ENCODE peak calls at places on chromosomes 5 and 9, in seven cellular contexts. F is PC-3, T is GM23248, E is neural progenitor cell, G is MM.1S, B is GM23338, W is HCT116. D is an unnamed sample.
A peak's percentile ranks its signal among the peaks of the same experiment; 100 is the strongest.

GRCh38 chr9:93030642-93031628 is 27.6 kb upstream of the SUSD3 start:
- DNase-seq in F (no peak), T (peak; percentile 15), E (no peak), G (no peak), B (no peak), W (no peak), D (no peak)

GRCh38 chr5:149366169-149366750 is 8.4 kb downstream of the PCYOX1L start:
- DNase-seq in F (no peak), T (no peak), E (no peak), G (no peak), B (no peak), W (no peak), D (no peak)

GRCh38 chr9:71498691-71499090 is 269.6 kb downstream of the CEMIP2 start:
- DNase-seq in F (no peak), T (no peak), E (no peak), G (no peak), B (no peak), W (no peak), D (no peak)

GRCh38 chr5:13218518-13218917 is 726.0 kb downstream of the DNAH5 start:
- DNase-seq in F (peak; percentile 76), T (peak; percentile 49), E (peak; percentile 39), G (peak; percentile 16), B (peak; percentile 56), W (no peak), D (peak; percentile 6)

GRCh38 chr9:96554801-96555566 is 64.7 kb downstream of the CDC14B start:
- DNase-seq in F (no peak), T (peak; percentile 86), E (no peak), G (no peak), B (no peak), W (no peak), D (no peak)

GRCh38 chr9:125538092-125538473 is 168.9 kb downstream of the MAPKAP1 start:
- DNase-seq in F (peak; percentile 94), T (peak; percentile 96), E (no peak), G (no peak), B (no peak), W (peak; percentile 74), D (peak; percentile 66)

GRCh38 chr5:75964008-75964407 is 119.2 kb upstream of the SV2C start:
- DNase-seq in F (no peak), T (no peak), E (no peak), G (no peak), B (no peak), W (no peak), D (no peak)

GRCh38 chr5:59845733-59846132 is 47.8 kb downstream of the PDE4D start:
- DNase-seq in F (no peak), T (peak; percentile 6), E (no peak), G (no peak), B (no peak), W (no peak), D (peak; percentile 22)

GRCh38 chr9:85041737-85042136 is 372.2 kb downstream of the NTRK2 start:
- DNase-seq in F (no peak), T (no peak), E (no peak), G (no peak), B (no peak), W (no peak), D (no peak)

GRCh38 chr5:145960848-145961600 is 24.6 kb downstream of the SH3RF2 start:
- DNase-seq in F (no peak), T (no peak), E (no peak), G (peak; percentile 44), B (no peak), W (no peak), D (no peak)

GRCh38 chr5:178293815-178294214 is 61.2 kb upstream of the PHYKPL start:
- DNase-seq in F (no peak), T (no peak), E (no peak), G (no peak), B (no peak), W (no peak), D (no peak)

GRCh38 chr9:91119679-91120078 is 242.0 kb downstream of the AUH start:
- DNase-seq in F (peak; percentile 76), T (peak; percentile 78), E (no peak), G (no peak), B (no peak), W (no peak), D (no peak)

GRCh38 chr5:62000646-62001045 is 305.4 kb upstream of the KIF2A start:
- DNase-seq in F (no peak), T (no peak), E (no peak), G (no peak), B (no peak), W (no peak), D (no peak)

GRCh38 chr5:961711-962240 is 46.8 kb upstream of the NKD2 start:
- DNase-seq in F (no peak), T (no peak), E (no peak), G (no peak), B (no peak), W (no peak), D (no peak)

GRCh38 chr5:759111-759741 is 25.3 kb downstream of the ZDHHC11B start:
- DNase-seq in F (peak; percentile 57), T (peak; percentile 39), E (peak; percentile 43), G (no peak), B (peak; percentile 45), W (no peak), D (peak; percentile 92)

GRCh38 chr5:14706615-14707021 is 42.1 kb downstream of the OTULIN start:
- DNase-seq in F (no peak), T (peak; percentile 77), E (no peak), G (no peak), B (no peak), W (no peak), D (no peak)

GRCh38 chr5:168699002-168699401 is 119.8 kb upstream of the PANK3 start:
- DNase-seq in F (no peak), T (peak; percentile 32), E (no peak), G (no peak), B (no peak), W (no peak), D (no peak)

GRCh38 chr5:33223563-33224305 is 217.0 kb upstream of the TARS1 start:
- DNase-seq in F (no peak), T (peak; percentile 67), E (no peak), G (no peak), B (no peak), W (no peak), D (no peak)

DNA sequence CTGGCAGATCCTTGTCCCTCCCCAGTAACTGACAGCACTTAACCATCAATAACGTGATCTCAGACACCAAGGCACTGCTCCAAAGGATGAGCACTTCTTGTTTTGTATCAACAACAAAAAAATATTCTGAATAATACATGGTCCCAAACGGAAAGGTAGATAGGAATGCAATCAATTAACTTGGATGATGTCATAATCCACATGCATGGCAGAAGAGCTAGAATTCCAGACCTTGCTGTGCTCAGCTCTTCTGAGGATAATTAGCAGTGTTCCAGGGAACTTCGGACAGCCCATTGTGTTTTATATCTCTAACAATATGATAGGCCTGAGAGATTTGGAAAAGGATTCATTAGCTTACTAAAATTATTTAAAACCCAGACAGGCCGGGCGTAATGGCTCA is 288.4 kb upstream of the PCSK5 start:
- DNase-seq in F (no peak), T (no peak), E (no peak), G (no peak), B (no peak), W (no peak), D (no peak)
- TF ChIP-seq EZH2 in F (no peak), T (no peak), E (no peak), G (no peak), B (no peak), W (no peak), D (no peak)

DNA sequence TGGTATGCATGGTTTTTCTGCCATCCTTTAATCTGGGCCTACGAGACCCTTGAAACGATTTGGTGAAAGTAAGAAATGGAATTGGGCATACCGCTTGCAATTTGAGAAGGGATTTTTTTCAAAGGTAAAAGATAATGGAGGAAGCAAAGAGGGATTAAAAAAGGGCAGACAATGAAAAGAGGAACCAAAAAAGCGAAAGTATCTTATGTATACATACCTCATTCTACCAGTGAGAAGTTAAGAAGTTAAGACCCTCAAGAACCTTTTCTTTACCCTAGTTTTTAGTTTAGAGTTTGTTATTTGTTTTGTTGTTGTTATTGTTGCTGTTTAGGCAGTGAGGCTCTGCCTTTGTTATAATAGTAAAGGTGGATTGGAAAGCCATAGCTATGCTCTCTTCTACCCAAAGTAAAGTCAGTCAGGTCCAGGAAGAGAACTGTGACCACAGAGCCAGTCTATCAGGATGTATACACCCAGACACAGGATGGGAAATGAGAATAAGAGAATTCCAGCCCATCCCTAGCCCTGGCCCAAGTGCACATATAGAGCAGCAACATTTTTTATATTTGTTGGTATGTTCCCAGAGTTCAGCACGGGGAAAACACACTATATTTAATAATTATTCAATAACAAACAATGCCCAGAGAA is 166.6 kb downstream of the RFX3 start:
- DNase-seq in F (no peak), T (no peak), E (no peak), G (no peak), B (no peak), W (no peak), D (no peak)
- TF ChIP-seq EZH2phosphoT487 in F (no peak), T (no peak), E (no peak), G (no peak), B (no peak), W (no peak), D (no peak)

GRCh38 chr9:129256959-129257713 is 79.1 kb upstream of the IER5L start:
- DNase-seq in F (no peak), T (no peak), E (no peak), G (no peak), B (no peak), W (no peak), D (no peak)

GRCh38 chr9:129258124-129258822 is 80.2 kb upstream of the IER5L start:
- DNase-seq in F (peak; percentile 14), T (peak; percentile 96), E (peak; percentile 100), G (peak; percentile 96), B (peak; percentile 99), W (peak; percentile 77), D (peak; percentile 95)

GRCh38 chr9:129258823-129259301 is 80.8 kb upstream of the IER5L start:
- DNase-seq in F (no peak), T (no peak), E (no peak), G (peak; percentile 70), B (no peak), W (no peak), D (no peak)

GRCh38 chr9:129262261-129262660 is 84.2 kb upstream of the IER5L start:
- DNase-seq in F (no peak), T (no peak), E (no peak), G (no peak), B (no peak), W (no peak), D (no peak)

DNA sequence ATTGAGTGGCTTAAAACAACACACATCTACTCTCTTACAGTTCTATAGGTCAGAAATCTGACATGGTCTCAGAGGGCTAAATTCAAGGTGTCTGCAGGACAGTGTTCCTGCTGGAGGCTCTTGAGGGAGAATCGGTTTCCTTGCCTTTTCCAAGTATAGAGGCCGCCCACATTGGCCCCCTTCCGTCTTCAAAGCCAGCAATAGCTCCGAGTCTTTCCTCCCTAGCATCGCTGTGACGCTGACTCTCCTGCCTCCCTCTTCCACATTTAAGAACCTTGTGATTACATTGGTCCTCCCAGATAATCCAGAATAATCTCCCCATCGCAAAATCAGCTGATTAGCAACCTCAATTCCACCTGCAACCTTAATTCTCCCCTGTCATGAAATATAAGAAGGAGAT is 81.3 kb upstream of the IER5L start:
- DNase-seq in F (no peak), T (no peak), E (no peak), G (no peak), B (no peak), W (no peak), D (no peak)
- TF ChIP-seq EZH2 in F (no peak), T (no peak), E (no peak), G (no peak), B (no peak), W (no peak), D (no peak)

DNA sequence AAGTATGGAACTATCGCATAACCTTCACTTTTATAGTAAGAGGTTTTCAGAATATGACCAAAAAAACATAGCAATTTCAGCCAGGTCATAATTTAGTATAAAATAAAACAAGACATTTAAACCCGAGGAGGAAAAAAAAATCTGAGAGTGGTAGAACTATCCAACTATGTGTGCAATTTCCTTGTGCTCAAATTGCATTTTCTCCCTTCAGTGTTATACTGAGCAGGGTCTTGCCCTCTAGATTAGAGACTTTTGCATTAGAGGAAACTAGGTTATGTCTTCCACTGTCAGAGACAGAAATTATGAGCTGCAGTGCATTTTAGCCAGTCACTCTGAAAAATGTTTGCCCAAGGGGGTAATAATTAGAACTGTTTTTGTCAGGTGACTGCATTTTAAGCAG is 330.6 kb downstream of the NR2F1-AS1 start:
- DNase-seq in F (no peak), T (no peak), E (no peak), G (no peak), B (no peak), W (no peak), D (no peak)
- TF ChIP-seq EZH2phosphoT487 in F (no peak), T (no peak), E (no peak), G (no peak), B (no peak), W (no peak), D (no peak)

D was measured in hepatocyte.